ENCODE peak calls at places on chromosomes 12 and 14, in eight cellular contexts. L is WTC11, B is ovary, V is cardiac muscle cell, U is GM23248, G is KBM-7, C is GDM1, F is frontal cortex. Q is an unnamed sample.

GRCh38 chr14:32545109-32545857 is 216.2 kb downstream of the AKAP6 start:
- DNase-seq in L (no peak), B (no peak), V (no peak), U (peak), G (no peak), C (no peak), F (no peak), Q (no peak)

GRCh38 chr12:60689137-60689536 is 1093.3 kb downstream of the SLC16A7 start:
- DNase-seq in L (peak), B (no peak), V (no peak), U (no peak), G (peak), C (no peak), F (no peak), Q (peak)

GRCh38 chr14:50920482-50921225 is 23.6 kb downstream of the PYGL start:
- DNase-seq in L (no peak), B (no peak), V (peak), U (peak), G (no peak), C (no peak), F (no peak), Q (peak)

GRCh38 chr12:117646595-117646994 is 285.2 kb upstream of the NOS1 start:
- DNase-seq in L (no peak), B (no peak), V (no peak), U (no peak), G (no peak), C (no peak), F (no peak), Q (no peak)

GRCh38 chr14:51780006-51780692 is 80.3 kb upstream of the GNG2 start:
- DNase-seq in L (peak), B (peak), V (peak), U (peak), G (peak), C (peak), F (peak), Q (peak)

GRCh38 chr12:122937622-122938091 is 28.6 kb downstream of the ABCB9 start:
- DNase-seq in L (no peak), B (no peak), V (peak), U (no peak), G (no peak), C (no peak), F (no peak), Q (no peak)

GRCh38 chr14:96734076-96734622 is 63.0 kb upstream of the VRK1 start:
- DNase-seq in L (no peak), B (no peak), V (no peak), U (no peak), G (no peak), C (no peak), F (no peak), Q (no peak)

GRCh38 chr12:97177482-97177881 is 270.4 kb downstream of the NEDD1 start:
- DNase-seq in L (no peak), B (no peak), V (no peak), U (no peak), G (no peak), C (no peak), F (no peak), Q (peak)

GRCh38 chr12:93519859-93520258 is 52.5 kb downstream of the MRPL42 start:
- DNase-seq in L (no peak), B (no peak), V (no peak), U (no peak), G (no peak), C (no peak), F (no peak), Q (no peak)

GRCh38 chr14:103545219-103545914 is 16.4 kb downstream of the TRMT61A start:
- DNase-seq in L (no peak), B (peak), V (no peak), U (no peak), G (no peak), C (no peak), F (no peak), Q (no peak)

GRCh38 chr14:93008381-93008780 is 85.4 kb downstream of the CHGA start:
- DNase-seq in L (no peak), B (peak), V (peak), U (peak), G (no peak), C (no peak), F (no peak), Q (peak)

GRCh38 chr14:101986953-101987352 is 22.6 kb downstream of the DYNC1H1 start:
- DNase-seq in L (no peak), B (no peak), V (no peak), U (no peak), G (no peak), C (no peak), F (no peak), Q (no peak)

GRCh38 chr14:77097006-77097688 is 911 bp upstream of the CIPC start:
- DNase-seq in L (no peak), B (no peak), V (no peak), U (no peak), G (no peak), C (no peak), F (no peak), Q (peak)

GRCh38 chr12:14810953-14811483 is 3.0 kb downstream of the SMCO3 start:
- DNase-seq in L (peak), B (no peak), V (peak), U (peak), G (peak), C (no peak), F (no peak), Q (peak)

GRCh38 chr12:91766454-91766853 is 379.2 kb downstream of the BTG1 start:
- DNase-seq in L (no peak), B (no peak), V (no peak), U (no peak), G (no peak), C (no peak), F (no peak), Q (no peak)

GRCh38 chr14:85010186-85010585 is 519.8 kb upstream of the FLRT2 start:
- DNase-seq in L (no peak), B (no peak), V (no peak), U (no peak), G (no peak), C (no peak), F (no peak), Q (no peak)

GRCh38 chr12:95998611-95999300 is 2.6 kb upstream of the HAL start:
- DNase-seq in L (peak), B (no peak), V (peak), U (peak), G (peak), C (peak), F (peak), Q (peak)

GRCh38 chr14:104087981-104088850 is 2.7 kb downstream of the ASPG start:
- DNase-seq in L (peak), B (peak), V (peak), U (no peak), G (no peak), C (no peak), F (no peak), Q (no peak)

GRCh38 chr12:94603434-94604068 is 46.8 kb downstream of the TMCC3 start:
- DNase-seq in L (peak), B (no peak), V (no peak), U (peak), G (peak), C (no peak), F (no peak), Q (no peak)

GRCh38 chr12:9776795-9777194 is 16.1 kb upstream of the CD69 start:
- DNase-seq in L (no peak), B (no peak), V (no peak), U (no peak), G (peak), C (no peak), F (no peak), Q (no peak)

GRCh38 chr12:49121047-49121696 is 10.0 kb downstream of the TUBA1B start:
- DNase-seq in L (peak), B (no peak), V (peak), U (peak), G (peak), C (no peak), F (peak), Q (peak)

GRCh38 chr14:76690502-76691105 is 70.7 kb upstream of the VASH1 start:
- DNase-seq in L (no peak), B (no peak), V (no peak), U (no peak), G (no peak), C (no peak), F (no peak), Q (no peak)

GRCh38 chr14:37045340-37046061 is 126.9 kb downstream of the SLC25A21 start:
- DNase-seq in L (no peak), B (no peak), V (no peak), U (no peak), G (no peak), C (no peak), F (no peak), Q (no peak)

GRCh38 chr12:123109319-123109772 is 41.5 kb downstream of the PITPNM2 start:
- DNase-seq in L (no peak), B (no peak), V (no peak), U (no peak), G (no peak), C (no peak), F (peak), Q (no peak)

GRCh38 chr12:106760184-106760531 is 14.3 kb upstream of the RIC8B start:
- DNase-seq in L (peak), B (no peak), V (peak), U (no peak), G (peak), C (peak), F (no peak), Q (peak)

GRCh38 chr14:101964297-101965144 is at the start of gene DYNC1H1:
- DNase-seq in L (peak), B (peak), V (peak), U (peak), G (peak), C (peak), F (peak), Q (peak)